ENCODE peak calls at places on chromosomes 3 and 15, in five cellular contexts. L is astrocyte, Y is fibroblast of lung, U is OCI-LY7, P is neuronal stem cell. K is an unnamed sample.

GRCh38 chr3:66418432-66419052 is 82.3 kb downstream of the LRIG1 start:
- DNase-seq in L (peak), Y (peak), U (no peak), P (no peak), K (no peak)

GRCh38 chr3:20658491-20658890 is 472.5 kb upstream of the SGO1 start:
- DNase-seq in L (peak), Y (no peak), U (no peak), P (no peak), K (no peak)

GRCh38 chr3:124974691-124975090 is 40.1 kb upstream of the MUC13 start:
- DNase-seq in L (no peak), Y (no peak), U (no peak), P (no peak), K (no peak)

GRCh38 chr3:60755094-60755493 is 496.2 kb downstream of the FHIT start:
- DNase-seq in L (no peak), Y (no peak), U (no peak), P (no peak), K (no peak)

GRCh38 chr3:184323696-184324095 is 9.3 kb downstream of the EIF4G1 start:
- DNase-seq in L (no peak), Y (no peak), U (no peak), P (no peak), K (no peak)

GRCh38 chr15:52790166-52790708 is at the start of gene ONECUT1:
- DNase-seq in L (no peak), Y (peak), U (peak), P (peak), K (peak)

GRCh38 chr3:4826237-4827100 is 152.8 kb upstream of the BHLHE40 start:
- DNase-seq in L (peak), Y (peak), U (no peak), P (no peak), K (no peak)

GRCh38 chr3:65210026-65210814 is 522.4 kb upstream of the ADAMTS9 start:
- DNase-seq in L (no peak), Y (peak), U (no peak), P (no peak), K (no peak)

DNA sequence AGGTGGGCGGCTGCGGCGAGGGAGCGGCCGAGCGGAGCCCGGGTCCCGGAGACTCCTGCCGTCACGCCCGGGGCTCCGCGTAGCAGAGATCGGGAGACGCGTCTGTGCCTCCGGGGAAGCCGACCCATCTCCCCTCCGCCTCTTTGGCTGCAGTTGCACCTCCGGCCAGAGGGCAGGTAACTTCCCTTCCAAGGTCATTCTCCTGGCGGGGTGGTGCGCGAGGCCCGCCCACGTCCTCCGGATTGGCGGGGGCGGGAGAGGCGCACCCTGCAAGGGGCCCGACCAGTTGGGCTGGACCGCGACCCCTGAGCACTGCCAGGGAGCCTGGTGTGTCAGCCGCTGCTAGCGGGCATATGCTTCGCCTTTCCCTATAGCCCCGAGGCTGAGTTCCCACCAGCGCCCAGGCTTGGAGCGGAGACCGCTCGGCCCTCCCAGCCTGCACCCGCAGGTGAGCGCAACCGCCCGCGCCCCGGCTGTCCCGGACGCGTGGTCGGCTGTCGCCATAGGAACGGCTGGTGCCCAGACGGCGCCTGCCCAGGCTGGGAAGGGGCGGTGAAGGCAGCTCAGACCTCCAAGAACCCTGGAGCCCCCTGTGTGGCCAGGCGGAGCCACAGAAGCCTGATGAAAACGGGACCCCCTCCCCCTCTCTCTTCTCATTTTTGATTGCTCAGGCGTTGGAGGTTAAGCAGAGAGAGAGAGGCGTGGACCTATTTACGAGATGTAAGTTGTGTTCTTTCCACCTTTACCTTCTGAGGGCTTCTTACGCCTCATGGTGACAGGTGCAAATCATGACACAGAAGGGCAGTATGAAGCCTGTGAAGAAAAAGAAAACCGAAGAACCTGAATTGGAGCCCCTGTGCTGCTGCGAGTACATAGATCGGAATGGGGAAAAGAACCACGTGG is 453 bp downstream of the ZDHHC23 start:
- DNase-seq in L (no peak), Y (no peak), U (peak), P (peak), K (peak)
- H2AFZ ChIP-seq in L (peak), Y (peak), U (peak), P (peak), K (peak)

GRCh38 chr3:170154084-170154483 is 27.4 kb downstream of the PHC3 start:
- DNase-seq in L (peak), Y (peak), U (no peak), P (no peak), K (no peak)
- H3K27ac ChIP-seq in L (no peak), Y (no peak), U (peak), P (no peak), K (peak)

DNA sequence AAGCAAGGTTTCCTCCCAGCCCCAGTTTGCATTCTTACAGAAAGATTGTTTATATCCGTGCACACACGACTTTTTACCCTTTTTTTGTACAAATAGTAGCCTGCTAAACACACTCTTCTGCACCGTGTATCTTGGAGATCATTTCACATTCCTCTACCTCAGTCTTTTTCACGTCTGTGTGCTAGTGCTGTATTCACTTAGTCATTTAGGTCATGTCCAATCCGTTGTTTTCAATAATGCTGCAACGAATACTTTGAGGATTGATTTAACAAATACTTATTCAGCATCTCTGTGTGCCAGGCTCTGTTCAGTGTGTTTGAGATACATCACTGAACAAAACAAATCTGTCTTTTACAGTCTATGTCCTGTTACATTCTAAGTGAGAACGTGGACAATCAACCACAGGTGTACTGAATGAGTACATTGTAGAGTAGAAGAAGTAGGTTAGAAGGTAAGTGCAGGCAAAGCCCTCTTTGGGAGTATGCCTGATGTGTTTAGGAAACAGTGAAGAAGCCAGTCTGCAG is 917 bp downstream of the JMJD7 start:
- DNase-seq in L (peak), Y (no peak), U (no peak), P (no peak), K (no peak)
- H2AFZ ChIP-seq in L (peak), Y (no peak), U (peak), P (peak), K (peak)

GRCh38 chr3:107242579-107242978 is 134.7 kb upstream of the CCDC54 start:
- DNase-seq in L (no peak), Y (no peak), U (no peak), P (no peak), K (no peak)

GRCh38 chr3:107238787-107239186 is 138.5 kb upstream of the CCDC54 start:
- DNase-seq in L (no peak), Y (no peak), U (no peak), P (no peak), K (no peak)

GRCh38 chr3:107239703-107240102 is 137.5 kb upstream of the CCDC54 start:
- DNase-seq in L (no peak), Y (no peak), U (no peak), P (no peak), K (no peak)

GRCh38 chr3:107241217-107241616 is 136.0 kb upstream of the CCDC54 start:
- DNase-seq in L (no peak), Y (peak), U (peak), P (peak), K (peak)

GRCh38 chr3:107240183-107241091 is 136.8 kb upstream of the CCDC54 start:
- DNase-seq in L (peak), Y (peak), U (peak), P (peak), K (peak)
- H3K27ac ChIP-seq in L (peak), Y (peak), U (no peak), P (no peak), K (peak)

GRCh38 chr3:156150434-156151066 is 30.2 kb downstream of the KCNAB1 start:
- DNase-seq in L (peak), Y (peak), U (peak), P (peak), K (peak)
- H2AFZ ChIP-seq in L (peak), Y (peak), U (no peak), P (peak), K (no peak)